ENCODE peak calls at places on chromosomes 13 and 19, in five cellular contexts. M is endothelial cell of umbilical vein, G is SK-N-SH, Y is H9, X is fibroblast of lung. B is an unnamed sample. For H3K4me1, the result is how much of the 10 kb centered on the place peaks cover.

GRCh38 chr19:40407714-40408600 is 5.2 kb downstream of the PRX start:
- DNase-seq in G (no peak), X (no peak), Y (peak), M (no peak), B (no peak)

GRCh38 chr13:110677731-110678545 is 28.0 kb downstream of the CARS2 start:
- DNase-seq in Y (no peak), G (no peak), X (peak), M (no peak), B (no peak)

GRCh38 chr19:49224856-49225255 is 67.3 kb downstream of the TRPM4 start:
- DNase-seq in G (peak), X (peak), Y (peak), M (peak), B (peak)

GRCh38 chr19:17784201-17785008 is 10.5 kb upstream of the B3GNT3 start:
- DNase-seq in X (peak), G (peak), Y (peak), M (peak), B (peak)

GRCh38 chr19:33302974-33303790 is 848 bp upstream of the CEBPA start:
- DNase-seq in G (peak), Y (peak), X (peak), M (peak), B (no peak)

GRCh38 chr19:10780368-10780767 is 55.6 kb downstream of the TMED1 start:
- DNase-seq in G (no peak), M (peak), Y (no peak), X (peak), B (no peak)

GRCh38 chr13:75544681-75545333 is 4.8 kb upstream of the UCHL3 start:
- DNase-seq in M (no peak), X (peak), Y (no peak), G (no peak), B (no peak)

GRCh38 chr13:23965346-23965745 is 68.0 kb upstream of the C1QTNF9B start:
- DNase-seq in Y (no peak), G (no peak), M (no peak), X (no peak), B (no peak)

GRCh38 chr13:27528908-27529307 is 78.5 kb upstream of the MTIF3 start:
- DNase-seq in M (no peak), X (no peak), Y (no peak), G (no peak), B (no peak)

GRCh38 chr13:74280795-74281490 is 146.7 kb upstream of the KLF12 start:
- DNase-seq in Y (no peak), X (peak), M (no peak), G (no peak), B (no peak)

GRCh38 chr13:112053744-112054615 is 13.0 kb upstream of the SOX1 start:
- DNase-seq in X (no peak), M (no peak), Y (no peak), G (no peak), B (no peak)

GRCh38 chr19:10230155-10230903 is 802 bp downstream of the S1PR2 start:
- DNase-seq in G (peak), Y (peak), X (peak), M (no peak), B (peak)

GRCh38 chr13:65913173-65913572 is 1317.0 kb downstream of the PCDH9 start:
- DNase-seq in X (peak), M (peak), Y (no peak), G (no peak), B (no peak)

GRCh38 chr13:99800951-99801350 is 170.6 kb downstream of the ZIC5 start:
- DNase-seq in X (no peak), G (no peak), M (no peak), Y (peak), B (no peak)

GRCh38 chr19:48121909-48122371 is 11.3 kb upstream of the PLA2G4C start:
- DNase-seq in Y (no peak), M (peak), X (no peak), G (no peak), B (no peak)

GRCh38 chr13:38421590-38422560 is 72.2 kb downstream of the UFM1 start:
- DNase-seq in X (peak), G (no peak), M (no peak), Y (no peak), B (no peak)

GRCh38 chr13:44449999-44450821 is 76.6 kb downstream of the SERP2 start:
- DNase-seq in X (no peak), Y (no peak), G (no peak), M (no peak), B (no peak)

GRCh38 chr19:29860492-29860891 is 48.7 kb downstream of the CCNE1 start:
- DNase-seq in Y (peak), G (no peak), M (no peak), X (no peak), B (no peak)

GRCh38 chr13:101267656-101268055 is 148.7 kb downstream of the NALCN start:
- DNase-seq in M (no peak), G (no peak), X (peak), Y (no peak), B (no peak)

GRCh38 chr19:3608750-3609322 is 2.2 kb upstream of the TBXA2R start:
- DNase-seq in Y (no peak), M (peak), G (no peak), X (no peak), B (no peak)

GRCh38 chr19:19615086-19615485 is 3.4 kb downstream of the PBX4 start:
- DNase-seq in X (peak), M (no peak), G (no peak), Y (no peak), B (no peak)

GRCh38 chr19:15015946-15016542 is 33.2 kb upstream of the CASP14 start:
- DNase-seq in X (peak), G (no peak), Y (peak), M (peak), B (no peak)

GRCh38 chr13:99646866-99647592 is 145.8 kb downstream of the TM9SF2 start:
- DNase-seq in M (no peak), G (no peak), Y (no peak), X (no peak), B (peak)

GRCh38 chr13:76937416-76937815 is 10.9 kb upstream of the ACOD1 start:
- DNase-seq in M (peak), G (no peak), X (peak), Y (no peak), B (no peak)

GRCh38 chr19:38840583-38840968 is 9.0 kb upstream of the ECH1 start:
- DNase-seq in M (no peak), X (no peak), G (no peak), Y (no peak), B (no peak)

GRCh38 chr19:49570997-49571676 is 9.2 kb downstream of the NOSIP start:
- DNase-seq in X (no peak), G (no peak), M (no peak), Y (peak), B (peak)

GRCh38 chr19:51830263-51830662 is 35.3 kb downstream of the FPR3 start:
- DNase-seq in X (no peak), M (no peak), Y (no peak), G (no peak), B (no peak)

GRCh38 chr19:45097776-45098520 is 5.0 kb downstream of the PPP1R37 start:
- DNase-seq in M (peak), X (peak), Y (no peak), G (no peak), B (peak)

GRCh38 chr13:61413572-61413971 is 2.1 kb downstream of the PCDH20 start:
- DNase-seq in Y (peak), X (no peak), G (peak), M (no peak), B (no peak)
- H3K9ac ChIP-seq in Y (no peak), X (no peak), G (no peak), M (no peak), B (no peak)

GRCh38 chr19:55146078-55146647 is 2.8 kb downstream of the TNNT1 start:
- DNase-seq in M (no peak), Y (peak), G (peak), X (no peak), B (peak)
- TF ChIP-seq CTCF in M (peak), Y (peak), G (peak), X (peak), B (peak)

DNA sequence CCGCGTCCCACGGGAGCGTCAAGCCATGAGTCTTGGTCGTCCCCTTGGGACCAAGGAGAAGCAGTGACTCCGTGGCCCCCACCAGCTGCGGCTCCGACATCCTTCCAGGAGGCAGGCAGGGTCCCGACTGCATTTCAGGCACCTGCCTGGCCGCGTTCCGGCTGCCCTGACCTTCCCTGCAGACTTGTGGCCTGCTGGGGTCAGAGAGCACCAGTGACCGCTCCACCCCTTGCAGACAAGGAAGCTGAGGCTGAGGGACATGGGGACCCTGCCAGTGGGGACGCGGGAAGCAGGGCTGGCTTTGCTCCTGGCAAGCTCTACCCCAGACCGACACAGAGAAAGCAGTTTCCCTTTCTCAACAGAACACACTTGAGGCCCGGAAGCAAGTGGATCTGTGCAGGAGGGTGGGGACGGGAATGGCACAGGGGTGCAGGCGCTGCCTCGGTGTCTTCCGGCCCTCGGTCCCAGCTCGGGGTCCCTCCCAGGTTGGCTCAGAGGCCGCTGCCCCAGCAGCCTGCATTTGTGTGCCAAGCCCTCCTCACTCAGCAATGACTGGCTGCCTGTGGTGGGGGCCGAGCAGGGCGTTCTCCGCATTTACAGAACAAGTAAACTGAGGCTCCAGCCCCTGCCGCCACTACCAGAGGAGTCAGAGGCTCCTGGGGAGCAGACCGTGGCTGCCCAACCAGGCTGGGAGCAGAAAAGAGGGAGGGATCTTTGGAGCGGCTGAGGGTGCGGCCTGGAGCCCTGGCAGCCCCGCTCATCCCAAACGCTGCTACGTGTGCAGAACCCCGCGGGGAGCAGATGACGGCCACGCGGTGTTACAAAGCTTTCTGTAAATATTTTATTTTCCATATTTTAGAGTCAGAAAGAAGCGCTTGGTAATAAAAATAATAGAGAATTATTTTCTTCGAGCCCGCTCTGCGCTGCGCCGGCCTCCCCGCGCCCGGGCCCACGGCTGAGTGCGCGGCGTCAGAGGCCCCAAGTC is 43.9 kb downstream of the GAS6 start:
- DNase-seq in Y (no peak), M (no peak), X (no peak), G (no peak), B (no peak)
- H3K4me1 ChIP-seq in Y (under half), M (under half), X (under half), G (under half), B (under half)

GRCh38 chr19:7888145-7888825 is at the start of gene LRRC8E:
- DNase-seq in Y (peak), M (peak), X (peak), G (peak), B (peak)
- H3K9ac ChIP-seq in Y (no peak), M (peak), X (peak), G (no peak), B (peak)

DNA sequence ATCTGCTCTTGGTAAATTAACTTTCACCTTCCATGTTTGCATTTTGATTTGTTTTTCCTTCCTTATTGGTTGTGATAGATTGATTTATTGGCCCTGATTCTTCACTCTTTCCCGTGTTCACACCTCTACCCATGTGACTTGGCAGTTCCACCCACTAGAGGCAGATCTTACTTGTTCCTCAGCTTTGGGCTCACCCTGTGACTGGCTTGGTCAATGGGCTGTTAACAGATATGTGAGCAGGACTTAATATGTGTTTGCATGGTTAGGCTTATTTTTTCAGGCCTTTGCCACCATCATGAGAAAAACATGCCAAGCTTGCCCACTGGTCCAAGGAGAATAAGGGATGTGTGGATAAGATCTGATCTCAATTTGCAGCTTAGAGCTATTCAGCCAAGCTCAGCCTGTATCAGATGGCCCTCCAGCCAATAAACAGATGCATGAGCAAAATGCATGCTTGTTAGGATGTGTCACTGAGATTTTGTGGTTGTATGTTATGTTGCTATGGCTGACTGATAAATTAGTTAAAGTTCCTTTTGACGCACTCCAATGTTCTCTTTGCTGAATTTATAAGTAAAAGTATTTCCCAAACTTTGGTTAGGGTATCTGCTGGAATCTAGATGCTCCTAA is 48.0 kb downstream of the RGCC start:
- DNase-seq in X (peak), Y (no peak), M (no peak), G (no peak), B (no peak)
- TF ChIP-seq CTCF in X (no peak), Y (no peak), M (no peak), G (no peak), B (no peak)

GRCh38 chr19:662962-663681 is at the start of gene RNF126:
- DNase-seq in G (peak), X (peak), Y (peak), M (peak), B (peak)
- H3K4me1 ChIP-seq in G (under half), X (under half), Y (under half), M (under half), B (under half)

B was measured in colonic mucosa.